ENCODE peak calls at places on chromosomes 5 and 9, in seven cellular contexts. One of them, this sample, is unnamed.

GRCh38 chr5:95283761-95284511 is 958 bp downstream of the MCTP1 start:
- DNase-seq in GM23248: peak; percentile 32
- DNase-seq in PC-3: peak; percentile 27
- DNase-seq in GM23338: peak; percentile 79
- DNase-seq in MM.1S: peak; percentile 58
- DNase-seq in hepatocyte: peak; percentile 68
- DNase-seq in neural progenitor cell: peak; percentile 69
- DNase-seq in this sample: no peak

GRCh38 chr5:72138943-72139467 is 31.7 kb downstream of the MAP1B start:
- DNase-seq in hepatocyte: no peak
- DNase-seq in MM.1S: no peak
- DNase-seq in GM23338: no peak
- DNase-seq in neural progenitor cell: no peak
- DNase-seq in PC-3: peak; percentile 88
- DNase-seq in GM23248: peak; percentile 97
- DNase-seq in this sample: no peak

GRCh38 chr9:117290809-117291208 is 124.0 kb downstream of the ASTN2 start:
- DNase-seq in GM23248: peak; percentile 14
- DNase-seq in neural progenitor cell: no peak
- DNase-seq in MM.1S: no peak
- DNase-seq in hepatocyte: no peak
- DNase-seq in GM23338: no peak
- DNase-seq in PC-3: no peak
- DNase-seq in this sample: no peak

GRCh38 chr5:10319202-10319851 is 11.6 kb upstream of the CMBL start:
- DNase-seq in MM.1S: no peak
- DNase-seq in hepatocyte: peak; percentile 55
- DNase-seq in GM23338: no peak
- DNase-seq in neural progenitor cell: no peak
- DNase-seq in GM23248: peak; percentile 62
- DNase-seq in PC-3: no peak
- DNase-seq in this sample: no peak

GRCh38 chr5:157167219-157167621 is 1.2 kb upstream of the GARIN3 start:
- DNase-seq in neural progenitor cell: peak; percentile 28
- DNase-seq in GM23338: no peak
- DNase-seq in MM.1S: peak; percentile 71
- DNase-seq in hepatocyte: peak; percentile 32
- DNase-seq in GM23248: peak; percentile 79
- DNase-seq in PC-3: no peak
- DNase-seq in this sample: no peak

GRCh38 chr9:94232428-94232827 is 26.7 kb upstream of the ZNF169 start:
- DNase-seq in hepatocyte: no peak
- DNase-seq in GM23338: no peak
- DNase-seq in MM.1S: no peak
- DNase-seq in PC-3: no peak
- DNase-seq in neural progenitor cell: no peak
- DNase-seq in GM23248: no peak
- DNase-seq in this sample: no peak

GRCh38 chr9:125910286-125910685 is 163.1 kb downstream of the PBX3 start:
- DNase-seq in neural progenitor cell: no peak
- DNase-seq in hepatocyte: no peak
- DNase-seq in GM23338: no peak
- DNase-seq in PC-3: no peak
- DNase-seq in MM.1S: no peak
- DNase-seq in GM23248: no peak
- DNase-seq in this sample: no peak

GRCh38 chr5:11476866-11477265 is 427.4 kb downstream of the CTNND2 start:
- DNase-seq in neural progenitor cell: no peak
- DNase-seq in PC-3: no peak
- DNase-seq in GM23338: no peak
- DNase-seq in MM.1S: no peak
- DNase-seq in GM23248: no peak
- DNase-seq in hepatocyte: no peak
- DNase-seq in this sample: no peak

GRCh38 chr5:14557203-14557725 is 24.3 kb upstream of the OTULINL start:
- DNase-seq in hepatocyte: peak; percentile 48
- DNase-seq in neural progenitor cell: no peak
- DNase-seq in MM.1S: no peak
- DNase-seq in GM23248: no peak
- DNase-seq in PC-3: no peak
- DNase-seq in GM23338: no peak
- DNase-seq in this sample: no peak

GRCh38 chr5:160092519-160092918 is 26.7 kb downstream of the PWWP2A start:
- DNase-seq in neural progenitor cell: no peak
- DNase-seq in GM23338: no peak
- DNase-seq in MM.1S: no peak
- DNase-seq in PC-3: no peak
- DNase-seq in hepatocyte: no peak
- DNase-seq in GM23248: no peak
- DNase-seq in this sample: no peak

GRCh38 chr5:73649926-73650325 is 23.9 kb downstream of the ARHGEF28 start:
- DNase-seq in GM23248: no peak
- DNase-seq in GM23338: no peak
- DNase-seq in hepatocyte: no peak
- DNase-seq in neural progenitor cell: no peak
- DNase-seq in MM.1S: no peak
- DNase-seq in PC-3: no peak
- DNase-seq in this sample: no peak

GRCh38 chr9:102405218-102405867 is 589.8 kb upstream of the CYLC2 start:
- DNase-seq in GM23338: no peak
- DNase-seq in neural progenitor cell: no peak
- DNase-seq in MM.1S: no peak
- DNase-seq in GM23248: no peak
- DNase-seq in PC-3: no peak
- DNase-seq in hepatocyte: no peak
- DNase-seq in this sample: no peak

GRCh38 chr5:98933446-98934072 is 4.8 kb upstream of the CHD1 start:
- DNase-seq in GM23338: no peak
- DNase-seq in hepatocyte: no peak
- DNase-seq in neural progenitor cell: no peak
- DNase-seq in MM.1S: no peak
- DNase-seq in GM23248: no peak
- DNase-seq in PC-3: no peak
- DNase-seq in this sample: no peak

GRCh38 chr9:95284667-95285066 is 32.8 kb downstream of the FANCC start:
- DNase-seq in PC-3: no peak
- DNase-seq in neural progenitor cell: no peak
- DNase-seq in hepatocyte: no peak
- DNase-seq in MM.1S: no peak
- DNase-seq in GM23248: no peak
- DNase-seq in GM23338: no peak
- DNase-seq in this sample: no peak

GRCh38 chr9:76717176-76717575 is 47.1 kb upstream of the PCA3 start:
- DNase-seq in PC-3: no peak
- DNase-seq in neural progenitor cell: no peak
- DNase-seq in GM23338: no peak
- DNase-seq in MM.1S: no peak
- DNase-seq in GM23248: no peak
- DNase-seq in hepatocyte: no peak
- DNase-seq in this sample: no peak

GRCh38 chr9:94168203-94169000 is 84.1 kb downstream of the PTPDC1 start:
- DNase-seq in neural progenitor cell: no peak
- DNase-seq in PC-3: no peak
- DNase-seq in GM23248: peak; percentile 74
- DNase-seq in GM23338: no peak
- DNase-seq in MM.1S: no peak
- DNase-seq in hepatocyte: no peak
- DNase-seq in this sample: no peak

GRCh38 chr5:139394123-139394653 is 716 bp downstream of the PROB1 start:
- DNase-seq in GM23338: peak; percentile 84
- DNase-seq in GM23248: peak; percentile 77
- DNase-seq in MM.1S: peak; percentile 82
- DNase-seq in neural progenitor cell: peak; percentile 88
- DNase-seq in hepatocyte: peak; percentile 77
- DNase-seq in PC-3: no peak
- DNase-seq in this sample: no peak

DNA sequence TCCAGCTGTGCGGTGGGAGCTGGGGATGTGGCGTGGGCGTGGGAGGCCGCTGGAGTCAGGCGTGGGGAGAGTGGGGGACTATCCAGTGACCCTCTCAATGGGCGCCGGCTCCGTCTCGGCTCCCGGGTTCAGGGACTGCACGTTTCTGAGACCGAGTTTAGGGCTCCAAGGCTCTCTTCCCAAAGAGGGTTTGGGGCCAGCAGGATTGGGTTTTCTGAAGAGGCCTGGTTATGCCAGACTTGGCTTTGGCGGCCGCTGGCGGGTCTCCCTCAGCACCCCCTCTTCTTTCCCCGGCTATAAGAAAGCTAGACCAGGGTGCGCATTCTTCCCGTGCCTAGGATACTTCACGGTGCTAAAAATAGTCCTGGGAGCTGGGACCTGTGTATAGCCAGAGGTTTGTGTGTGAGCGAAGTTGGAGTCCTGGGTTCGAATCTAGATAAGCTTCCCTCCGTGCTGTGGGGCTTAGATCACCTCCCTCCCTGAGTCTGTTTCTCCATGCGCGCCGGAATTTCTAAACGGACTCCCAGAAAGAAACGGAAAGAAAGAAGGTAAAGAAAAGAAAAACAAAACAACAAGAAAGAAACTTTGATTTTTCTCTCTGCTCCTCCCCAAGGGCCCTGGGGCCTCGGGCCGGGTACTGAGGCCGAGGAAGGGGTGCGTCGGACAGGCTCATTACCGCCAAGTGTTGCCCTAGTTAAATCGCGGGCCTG is 5.0 kb downstream of the HAND1 start:
- DNase-seq in MM.1S: no peak
- DNase-seq in GM23338: peak; percentile 80
- DNase-seq in hepatocyte: no peak
- DNase-seq in GM23248: no peak
- DNase-seq in neural progenitor cell: peak; percentile 47
- DNase-seq in PC-3: no peak
- DNase-seq in this sample: no peak
- TF ChIP-seq EZH2 in MM.1S: no peak
- TF ChIP-seq EZH2 in GM23338: peak; percentile 97
- TF ChIP-seq EZH2 in hepatocyte: peak; percentile 90
- TF ChIP-seq EZH2 in GM23248: no peak
- TF ChIP-seq EZH2 in neural progenitor cell: peak; percentile 98
- TF ChIP-seq EZH2 in PC-3: peak; percentile 56
- TF ChIP-seq EZH2 in this sample: no peak

DNA sequence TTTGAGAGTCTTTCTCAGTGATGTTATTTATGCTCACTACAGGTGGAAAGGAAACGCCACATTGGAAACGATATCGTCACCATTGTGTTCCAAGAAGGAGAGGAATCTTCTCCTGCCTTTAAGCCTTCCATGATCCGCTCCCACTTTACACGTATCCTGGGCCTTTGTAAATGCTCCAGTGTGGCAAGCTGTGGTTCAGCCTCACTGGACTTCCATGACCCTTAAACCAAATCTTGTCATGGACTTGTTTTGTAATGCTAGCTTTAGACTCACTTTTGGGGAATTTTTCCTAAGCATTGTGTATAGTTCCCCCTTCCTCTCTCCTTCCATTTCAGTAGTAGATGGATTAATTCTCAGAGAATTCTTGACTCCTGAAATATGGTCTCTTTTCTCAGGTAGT is 60.9 kb upstream of the SLC2A8 start:
- DNase-seq in MM.1S: no peak
- DNase-seq in GM23338: no peak
- DNase-seq in neural progenitor cell: no peak
- DNase-seq in hepatocyte: no peak
- DNase-seq in PC-3: peak; percentile 2
- DNase-seq in GM23248: peak; percentile 48
- DNase-seq in this sample: no peak
- TF ChIP-seq EZH2phosphoT487 in MM.1S: no peak
- TF ChIP-seq EZH2phosphoT487 in GM23338: no peak
- TF ChIP-seq EZH2phosphoT487 in neural progenitor cell: no peak
- TF ChIP-seq EZH2phosphoT487 in hepatocyte: no peak
- TF ChIP-seq EZH2phosphoT487 in PC-3: no peak
- TF ChIP-seq EZH2phosphoT487 in GM23248: no peak
- TF ChIP-seq EZH2phosphoT487 in this sample: no peak

DNA sequence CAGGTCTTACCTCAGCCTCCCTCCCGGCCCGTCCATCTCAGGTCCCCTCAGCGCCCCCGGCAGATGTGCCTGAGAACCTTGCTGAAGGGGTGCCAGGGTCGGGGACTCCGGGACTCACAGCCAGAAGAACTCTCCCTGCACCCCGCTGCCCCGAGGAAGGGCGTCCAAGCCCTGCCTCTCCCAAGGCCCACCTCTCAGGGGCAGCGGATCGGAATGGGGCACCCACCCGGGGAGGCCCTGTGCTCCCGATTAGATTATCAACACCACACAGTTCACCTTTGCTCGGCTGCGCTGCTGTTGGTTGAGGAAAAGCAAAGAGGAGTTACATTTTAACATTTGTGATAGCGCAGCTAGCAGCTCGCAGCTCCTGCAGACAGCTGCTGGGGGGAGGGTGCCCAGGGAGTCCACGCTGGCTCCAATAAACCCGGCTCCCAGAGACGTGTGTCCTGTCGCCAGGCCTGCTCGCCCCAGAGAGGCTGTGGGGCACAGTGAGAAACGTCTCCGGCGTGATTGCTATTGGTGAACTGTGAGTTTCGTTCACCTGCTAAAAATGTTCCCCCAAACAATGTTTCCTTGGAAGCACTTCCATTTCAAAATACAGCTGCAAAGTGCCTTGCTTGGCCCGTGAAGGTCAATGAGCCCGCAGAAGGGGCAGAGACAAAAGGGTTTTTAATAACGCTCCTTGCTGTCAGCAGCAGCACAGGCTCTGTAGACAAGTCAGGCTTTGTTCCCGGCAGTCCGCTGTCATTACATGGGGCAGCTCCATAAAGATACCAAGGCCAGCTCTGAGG is 18.6 kb upstream of the SLC6A19 start:
- DNase-seq in PC-3: no peak
- DNase-seq in MM.1S: no peak
- DNase-seq in GM23248: no peak
- DNase-seq in neural progenitor cell: no peak
- DNase-seq in GM23338: no peak
- DNase-seq in hepatocyte: peak; percentile 83
- DNase-seq in this sample: no peak
- TF ChIP-seq EZH2 in PC-3: no peak
- TF ChIP-seq EZH2 in MM.1S: no peak
- TF ChIP-seq EZH2 in GM23248: no peak
- TF ChIP-seq EZH2 in neural progenitor cell: no peak
- TF ChIP-seq EZH2 in GM23338: no peak
- TF ChIP-seq EZH2 in hepatocyte: no peak
- TF ChIP-seq EZH2 in this sample: no peak

GRCh38 chr5:149832636-149833035 is 102.5 kb downstream of the PPARGC1B start:
- DNase-seq in PC-3: no peak
- DNase-seq in GM23338: no peak
- DNase-seq in neural progenitor cell: no peak
- DNase-seq in MM.1S: no peak
- DNase-seq in hepatocyte: no peak
- DNase-seq in GM23248: no peak
- DNase-seq in this sample: no peak

GRCh38 chr5:149829954-149830353 is 99.8 kb downstream of the PPARGC1B start:
- DNase-seq in MM.1S: no peak
- DNase-seq in PC-3: peak; percentile 38
- DNase-seq in neural progenitor cell: peak; percentile 33
- DNase-seq in GM23248: no peak
- DNase-seq in GM23338: peak; percentile 48
- DNase-seq in hepatocyte: no peak
- DNase-seq in this sample: no peak

GRCh38 chr5:149830579-149830978 is 100.5 kb downstream of the PPARGC1B start:
- DNase-seq in GM23248: no peak
- DNase-seq in neural progenitor cell: no peak
- DNase-seq in GM23338: no peak
- DNase-seq in PC-3: no peak
- DNase-seq in hepatocyte: no peak
- DNase-seq in MM.1S: no peak
- DNase-seq in this sample: no peak

GRCh38 chr5:149833116-149833827 is 103.2 kb downstream of the PPARGC1B start:
- DNase-seq in PC-3: no peak
- DNase-seq in GM23248: no peak
- DNase-seq in GM23338: no peak
- DNase-seq in hepatocyte: no peak
- DNase-seq in neural progenitor cell: no peak
- DNase-seq in MM.1S: no peak
- DNase-seq in this sample: no peak

GRCh38 chr5:149831492-149831891 is 101.4 kb downstream of the PPARGC1B start:
- DNase-seq in neural progenitor cell: no peak
- DNase-seq in MM.1S: no peak
- DNase-seq in GM23248: peak; percentile 47
- DNase-seq in PC-3: no peak
- DNase-seq in hepatocyte: peak; percentile 34
- DNase-seq in GM23338: no peak
- DNase-seq in this sample: no peak
- TF ChIP-seq EZH2phosphoT487 in neural progenitor cell: no peak
- TF ChIP-seq EZH2phosphoT487 in MM.1S: no peak
- TF ChIP-seq EZH2phosphoT487 in GM23248: no peak
- TF ChIP-seq EZH2phosphoT487 in PC-3: no peak
- TF ChIP-seq EZH2phosphoT487 in hepatocyte: no peak
- TF ChIP-seq EZH2phosphoT487 in GM23338: no peak
- TF ChIP-seq EZH2phosphoT487 in this sample: no peak

This sample was measured in HCT116.